ENCODE peak calls at places on chromosome 5, in eight cellular contexts. One of them, this sample, is unnamed.

GRCh38 chr5:38022621-38023020 is 182.8 kb upstream of the GDNF start:
- DNase-seq in stomach: no peak
- DNase-seq in IMR-90: no peak
- DNase-seq in breast epithelium: no peak
- DNase-seq in psoas muscle: no peak
- DNase-seq in neural progenitor cell: no peak
- DNase-seq in uterus: no peak
- DNase-seq in astrocyte: no peak
- DNase-seq in this sample: no peak

GRCh38 chr5:32223972-32224608 is 50.0 kb upstream of the GOLPH3 start:
- DNase-seq in stomach: no peak
- DNase-seq in IMR-90: peak; percentile 75
- DNase-seq in breast epithelium: peak; percentile 48
- DNase-seq in psoas muscle: no peak
- DNase-seq in neural progenitor cell: peak; percentile 27
- DNase-seq in uterus: no peak
- DNase-seq in astrocyte: peak; percentile 76
- DNase-seq in this sample: peak; percentile 58

GRCh38 chr5:38576971-38577684 is 20.7 kb upstream of the LIFR start:
- DNase-seq in stomach: no peak
- DNase-seq in IMR-90: no peak
- DNase-seq in breast epithelium: no peak
- DNase-seq in psoas muscle: no peak
- DNase-seq in neural progenitor cell: no peak
- DNase-seq in uterus: no peak
- DNase-seq in astrocyte: no peak
- DNase-seq in this sample: no peak

GRCh38 chr5:133552925-133553525 is 59.3 kb downstream of the FSTL4 start:
- DNase-seq in stomach: peak; percentile 55
- DNase-seq in IMR-90: peak; percentile 26
- DNase-seq in breast epithelium: no peak
- DNase-seq in psoas muscle: peak; percentile 34
- DNase-seq in neural progenitor cell: peak; percentile 82
- DNase-seq in uterus: no peak
- DNase-seq in astrocyte: peak; percentile 8
- DNase-seq in this sample: peak; percentile 63

GRCh38 chr5:65539827-65540226 is 23.1 kb downstream of the CENPK start:
- DNase-seq in stomach: no peak
- DNase-seq in IMR-90: no peak
- DNase-seq in breast epithelium: no peak
- DNase-seq in psoas muscle: no peak
- DNase-seq in neural progenitor cell: no peak
- DNase-seq in uterus: no peak
- DNase-seq in astrocyte: peak; percentile 16
- DNase-seq in this sample: peak; percentile 30

GRCh38 chr5:137921931-137922330 is 32.7 kb downstream of the PKD2L2 start:
- DNase-seq in stomach: no peak
- DNase-seq in IMR-90: peak; percentile 36
- DNase-seq in breast epithelium: no peak
- DNase-seq in psoas muscle: no peak
- DNase-seq in neural progenitor cell: no peak
- DNase-seq in uterus: no peak
- DNase-seq in astrocyte: peak; percentile 57
- DNase-seq in this sample: peak; percentile 41

GRCh38 chr5:138969323-138970013 is 94.3 kb upstream of the LRRTM2 start:
- DNase-seq in stomach: no peak
- DNase-seq in IMR-90: no peak
- DNase-seq in breast epithelium: no peak
- DNase-seq in psoas muscle: no peak
- DNase-seq in neural progenitor cell: no peak
- DNase-seq in uterus: no peak
- DNase-seq in astrocyte: no peak
- DNase-seq in this sample: no peak

GRCh38 chr5:171316258-171317121 is 7.4 kb downstream of the TLX3 start:
- DNase-seq in stomach: no peak
- DNase-seq in IMR-90: peak; percentile 20
- DNase-seq in breast epithelium: no peak
- DNase-seq in psoas muscle: no peak
- DNase-seq in neural progenitor cell: peak; percentile 74
- DNase-seq in uterus: no peak
- DNase-seq in astrocyte: no peak
- DNase-seq in this sample: no peak

GRCh38 chr5:252546-252945 is 18.9 kb upstream of the PDCD6 start:
- DNase-seq in stomach: no peak
- DNase-seq in IMR-90: no peak
- DNase-seq in breast epithelium: no peak
- DNase-seq in psoas muscle: no peak
- DNase-seq in neural progenitor cell: no peak
- DNase-seq in uterus: no peak
- DNase-seq in astrocyte: no peak
- DNase-seq in this sample: peak; percentile 87

GRCh38 chr5:170903075-170903474 is 41.3 kb downstream of the RANBP17 start:
- DNase-seq in stomach: no peak
- DNase-seq in IMR-90: no peak
- DNase-seq in breast epithelium: no peak
- DNase-seq in psoas muscle: no peak
- DNase-seq in neural progenitor cell: peak; percentile 22
- DNase-seq in uterus: no peak
- DNase-seq in astrocyte: no peak
- DNase-seq in this sample: no peak

GRCh38 chr5:33595303-33595702 is 154.5 kb downstream of the TARS1 start:
- DNase-seq in stomach: no peak
- DNase-seq in IMR-90: no peak
- DNase-seq in breast epithelium: no peak
- DNase-seq in psoas muscle: no peak
- DNase-seq in neural progenitor cell: peak; percentile 18
- DNase-seq in uterus: no peak
- DNase-seq in astrocyte: no peak
- DNase-seq in this sample: no peak

GRCh38 chr5:172110260-172110815 is 77.7 kb downstream of the STK10 start:
- DNase-seq in stomach: no peak
- DNase-seq in IMR-90: no peak
- DNase-seq in breast epithelium: no peak
- DNase-seq in psoas muscle: no peak
- DNase-seq in neural progenitor cell: no peak
- DNase-seq in uterus: no peak
- DNase-seq in astrocyte: no peak
- DNase-seq in this sample: no peak

GRCh38 chr5:74336286-74336685 is 304.2 kb downstream of the ENC1 start:
- DNase-seq in stomach: no peak
- DNase-seq in IMR-90: no peak
- DNase-seq in breast epithelium: no peak
- DNase-seq in psoas muscle: no peak
- DNase-seq in neural progenitor cell: peak; percentile 37
- DNase-seq in uterus: no peak
- DNase-seq in astrocyte: no peak
- DNase-seq in this sample: no peak

GRCh38 chr5:73515232-73515631 is 17.0 kb downstream of the BTF3 start:
- DNase-seq in stomach: peak; percentile 75
- DNase-seq in IMR-90: no peak
- DNase-seq in breast epithelium: peak; percentile 74
- DNase-seq in psoas muscle: no peak
- DNase-seq in neural progenitor cell: no peak
- DNase-seq in uterus: no peak
- DNase-seq in astrocyte: no peak
- DNase-seq in this sample: peak; percentile 82

GRCh38 chr5:24905123-24905522 is 260.3 kb upstream of the CDH10 start:
- DNase-seq in stomach: no peak
- DNase-seq in IMR-90: no peak
- DNase-seq in breast epithelium: no peak
- DNase-seq in psoas muscle: no peak
- DNase-seq in neural progenitor cell: no peak
- DNase-seq in uterus: no peak
- DNase-seq in astrocyte: peak; percentile 2
- DNase-seq in this sample: peak; percentile 56

GRCh38 chr5:87899109-87900100 is 369.2 kb downstream of the TMEM161B start:
- DNase-seq in stomach: no peak
- DNase-seq in IMR-90: no peak
- DNase-seq in breast epithelium: no peak
- DNase-seq in psoas muscle: peak; percentile 19
- DNase-seq in neural progenitor cell: peak; percentile 88
- DNase-seq in uterus: peak; percentile 54
- DNase-seq in astrocyte: peak; percentile 77
- DNase-seq in this sample: peak; percentile 70

GRCh38 chr5:151014680-151015343 is 5.6 kb upstream of the GPX3 start:
- DNase-seq in stomach: no peak
- DNase-seq in IMR-90: no peak
- DNase-seq in breast epithelium: no peak
- DNase-seq in psoas muscle: no peak
- DNase-seq in neural progenitor cell: no peak
- DNase-seq in uterus: no peak
- DNase-seq in astrocyte: no peak
- DNase-seq in this sample: peak; percentile 61

DNA sequence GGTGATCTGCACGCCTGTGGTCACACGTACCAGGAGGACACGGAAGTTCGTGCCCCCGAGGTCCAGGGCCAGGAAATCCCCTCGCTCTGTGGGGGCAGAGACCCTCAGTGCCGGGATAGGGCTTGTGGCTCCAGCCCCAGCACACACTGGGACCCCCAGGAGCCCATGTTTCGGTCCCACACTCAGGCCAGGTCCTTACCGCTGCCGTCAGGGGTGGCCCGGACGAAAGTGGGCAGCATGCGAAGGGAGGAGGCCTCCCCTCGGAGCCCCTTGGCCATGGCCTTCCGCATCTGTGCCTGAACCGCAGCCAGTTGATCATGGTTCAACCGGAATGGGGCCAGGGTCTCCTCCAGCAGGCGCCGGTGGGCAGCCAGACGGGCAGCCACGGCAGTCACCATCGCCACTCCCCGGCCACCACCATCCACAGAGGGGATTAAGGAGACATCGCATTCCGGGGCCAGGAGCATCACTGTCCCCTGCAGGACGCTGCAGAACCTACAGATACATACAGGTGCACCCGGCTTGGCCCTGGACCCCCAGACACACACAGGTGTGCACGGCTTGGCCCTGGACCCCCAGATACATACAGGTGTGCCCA is 11.8 kb downstream of the HK3 start:
- DNase-seq in stomach: no peak
- DNase-seq in IMR-90: no peak
- DNase-seq in breast epithelium: no peak
- DNase-seq in psoas muscle: no peak
- DNase-seq in neural progenitor cell: no peak
- DNase-seq in uterus: no peak
- DNase-seq in astrocyte: no peak
- DNase-seq in this sample: no peak
- H3K36me3 ChIP-seq in stomach: no peaks in the 10 kb centered on the region
- H3K36me3 ChIP-seq in IMR-90: no peaks in the 10 kb centered on the region
- H3K36me3 ChIP-seq in breast epithelium: no peaks in the 10 kb centered on the region
- H3K36me3 ChIP-seq in psoas muscle: no peaks in the 10 kb centered on the region
- H3K36me3 ChIP-seq in neural progenitor cell: no peaks in the 10 kb centered on the region
- H3K36me3 ChIP-seq in uterus: no peaks in the 10 kb centered on the region
- H3K36me3 ChIP-seq in astrocyte: no peaks in the 10 kb centered on the region
- H3K36me3 ChIP-seq in this sample: no peaks in the 10 kb centered on the region

GRCh38 chr5:97427235-97427634 is 244.2 kb upstream of the RIOK2 start:
- DNase-seq in stomach: no peak
- DNase-seq in IMR-90: no peak
- DNase-seq in breast epithelium: no peak
- DNase-seq in psoas muscle: no peak
- DNase-seq in neural progenitor cell: peak; percentile 11
- DNase-seq in uterus: no peak
- DNase-seq in astrocyte: no peak
- DNase-seq in this sample: no peak
- TF ChIP-seq CTCF in stomach: no peak
- TF ChIP-seq CTCF in IMR-90: no peak
- TF ChIP-seq CTCF in breast epithelium: no peak
- TF ChIP-seq CTCF in psoas muscle: no peak
- TF ChIP-seq CTCF in neural progenitor cell: peak; percentile 35
- TF ChIP-seq CTCF in uterus: no peak
- TF ChIP-seq CTCF in astrocyte: no peak
- TF ChIP-seq CTCF in this sample: no peak

GRCh38 chr5:16707168-16707868 is 90.5 kb upstream of the RETREG1 start:
- DNase-seq in stomach: no peak
- DNase-seq in IMR-90: no peak
- DNase-seq in breast epithelium: no peak
- DNase-seq in psoas muscle: no peak
- DNase-seq in neural progenitor cell: no peak
- DNase-seq in uterus: no peak
- DNase-seq in astrocyte: no peak
- DNase-seq in this sample: no peak

GRCh38 chr5:16704945-16705344 is 88.1 kb upstream of the RETREG1 start:
- DNase-seq in stomach: no peak
- DNase-seq in IMR-90: no peak
- DNase-seq in breast epithelium: no peak
- DNase-seq in psoas muscle: no peak
- DNase-seq in neural progenitor cell: no peak
- DNase-seq in uterus: no peak
- DNase-seq in astrocyte: no peak
- DNase-seq in this sample: no peak

GRCh38 chr5:16709691-16710420 is 93.1 kb upstream of the RETREG1 start:
- DNase-seq in stomach: no peak
- DNase-seq in IMR-90: peak; percentile 48
- DNase-seq in breast epithelium: no peak
- DNase-seq in psoas muscle: no peak
- DNase-seq in neural progenitor cell: no peak
- DNase-seq in uterus: no peak
- DNase-seq in astrocyte: no peak
- DNase-seq in this sample: no peak

GRCh38 chr5:16712178-16712577 is 95.4 kb upstream of the RETREG1 start:
- DNase-seq in stomach: no peak
- DNase-seq in IMR-90: no peak
- DNase-seq in breast epithelium: no peak
- DNase-seq in psoas muscle: no peak
- DNase-seq in neural progenitor cell: peak; percentile 33
- DNase-seq in uterus: no peak
- DNase-seq in astrocyte: no peak
- DNase-seq in this sample: no peak

DNA sequence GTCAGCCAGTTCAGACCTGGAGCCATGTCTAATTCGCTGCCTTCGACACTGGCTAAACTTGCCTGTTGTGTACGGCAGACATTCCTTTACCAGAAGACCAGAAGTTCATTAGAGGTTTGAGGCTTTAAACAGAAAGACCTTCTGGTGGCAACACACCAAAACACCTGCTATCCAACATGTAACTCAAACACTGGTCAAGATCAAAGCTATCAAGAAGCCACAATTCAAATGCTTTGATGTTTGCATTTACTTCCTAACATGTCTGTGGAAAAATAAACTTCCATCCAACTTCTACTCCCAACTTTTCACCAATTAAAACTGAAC is 91.0 kb upstream of the RETREG1 start:
- DNase-seq in stomach: peak; percentile 43
- DNase-seq in IMR-90: no peak
- DNase-seq in breast epithelium: no peak
- DNase-seq in psoas muscle: no peak
- DNase-seq in neural progenitor cell: no peak
- DNase-seq in uterus: no peak
- DNase-seq in astrocyte: no peak
- DNase-seq in this sample: no peak
- H3K36me3 ChIP-seq in stomach: peaks cover 20% of the 10 kb centered on the region
- H3K36me3 ChIP-seq in IMR-90: peaks cover 55% of the 10 kb centered on the region
- H3K36me3 ChIP-seq in breast epithelium: no peaks in the 10 kb centered on the region
- H3K36me3 ChIP-seq in psoas muscle: peaks cover 36% of the 10 kb centered on the region
- H3K36me3 ChIP-seq in neural progenitor cell: peaks cover 25% of the 10 kb centered on the region
- H3K36me3 ChIP-seq in uterus: no peaks in the 10 kb centered on the region
- H3K36me3 ChIP-seq in astrocyte: peaks cover 55% of the 10 kb centered on the region
- H3K36me3 ChIP-seq in this sample: peaks cover 49% of the 10 kb centered on the region

DNA sequence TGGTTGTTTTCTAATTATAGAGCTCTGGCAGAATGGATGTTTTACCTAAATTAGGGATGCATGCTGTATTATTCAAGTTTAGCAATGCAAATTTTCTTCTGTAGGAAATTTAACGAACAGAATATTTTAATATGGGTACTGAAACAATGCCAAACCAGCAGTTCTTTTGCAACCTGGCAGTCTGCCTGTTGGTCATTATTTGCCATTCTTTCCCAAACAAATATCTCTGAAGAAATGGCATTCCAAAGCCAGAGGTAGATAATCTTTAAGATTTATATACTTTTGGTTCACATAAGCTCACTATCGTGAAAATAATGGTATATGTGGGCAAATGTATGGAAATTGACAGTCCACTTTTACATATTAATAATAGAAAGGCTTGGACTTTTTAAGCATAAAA is 19.2 kb upstream of the DCP2 start:
- DNase-seq in stomach: no peak
- DNase-seq in IMR-90: no peak
- DNase-seq in breast epithelium: no peak
- DNase-seq in psoas muscle: no peak
- DNase-seq in neural progenitor cell: no peak
- DNase-seq in uterus: no peak
- DNase-seq in astrocyte: no peak
- DNase-seq in this sample: peak; percentile 67
- TF ChIP-seq CTCF in stomach: no peak
- TF ChIP-seq CTCF in IMR-90: no peak
- TF ChIP-seq CTCF in breast epithelium: no peak
- TF ChIP-seq CTCF in psoas muscle: no peak
- TF ChIP-seq CTCF in neural progenitor cell: no peak
- TF ChIP-seq CTCF in uterus: no peak
- TF ChIP-seq CTCF in astrocyte: no peak
- TF ChIP-seq CTCF in this sample: no peak

This sample was measured in PC-3.